ENCODE peak calls at places on chromosomes 12 and 14, in six cellular contexts. B, N, I, K, G and C are unnamed samples.
A peak's percentile ranks its signal among the peaks of the same experiment; 100 is the strongest.

GRCh38 chr12:68766646-68767045 is 20.7 kb downstream of the SLC35E3 start:
- DNase-seq in I (no peak), G (no peak), K (no peak), N (no peak), B (no peak), C (no peak)

GRCh38 chr12:6613015-6613775 is 6.0 kb upstream of the CHD4 start:
- DNase-seq in G (peak; percentile 72), N (peak; percentile 63), K (peak; percentile 55), I (peak; percentile 88), B (no peak), C (peak; percentile 93)

GRCh38 chr14:77458249-77458950 is 507 bp downstream of the AHSA1 start:
- DNase-seq in G (peak; percentile 68), N (peak; percentile 32), B (no peak), K (peak; percentile 28), I (no peak), C (peak; percentile 19)

GRCh38 chr12:69553626-69554248 is 31.5 kb upstream of the CCT2 start:
- DNase-seq in G (peak; percentile 77), B (peak; percentile 15), I (peak; percentile 45), K (peak; percentile 22), N (no peak), C (no peak)

GRCh38 chr14:73567365-73567764 is 1.6 kb upstream of the ACOT2 start:
- DNase-seq in G (no peak), I (no peak), K (no peak), N (no peak), B (no peak), C (no peak)

GRCh38 chr12:52044284-52044983 is 6.8 kb upstream of the NR4A1 start:
- DNase-seq in G (no peak), K (peak; percentile 91), B (no peak), N (no peak), I (peak; percentile 79), C (no peak)

GRCh38 chr12:2959508-2960431 is 573 bp downstream of the TEAD4 start:
- DNase-seq in I (no peak), K (peak; percentile 70), G (peak; percentile 71), B (peak; percentile 63), N (peak; percentile 71), C (no peak)

GRCh38 chr12:105240233-105240632 is 4.3 kb upstream of the APPL2 start:
- DNase-seq in G (no peak), K (no peak), I (no peak), N (no peak), B (no peak), C (no peak)

GRCh38 chr12:90922068-90922743 is 32.8 kb downstream of the CCER1 start:
- DNase-seq in I (no peak), K (peak; percentile 40), N (no peak), B (no peak), G (peak; percentile 43), C (no peak)